ENCODE peak calls at places on chromosomes 7 and 10, in seven cellular contexts. M is neural progenitor cell, A is colonic mucosa, W is mucosa of descending colon, F is H9, R is GM06990, S is hepatocyte. T is an unnamed sample.

GRCh38 chr10:24715246-24715769 is 8.4 kb downstream of the ARHGAP21 start:
- DNase-seq in M (no peak), A (no peak), W (no peak), F (no peak), R (no peak), S (no peak), T (no peak)

GRCh38 chr10:104056619-104057273 is 28.9 kb downstream of the COL17A1 start:
- DNase-seq in M (no peak), A (no peak), W (no peak), F (peak; percentile 53), R (no peak), S (no peak), T (no peak)

GRCh38 chr10:102420443-102420809 is 210 bp upstream of the FBXL15 start:
- DNase-seq in M (peak; percentile 96), A (peak; percentile 93), W (no peak), F (no peak), R (no peak), S (peak; percentile 94), T (no peak)

GRCh38 chr7:103001210-103001609 is 73.4 kb downstream of the FBXL13 start:
- DNase-seq in M (no peak), A (no peak), W (no peak), F (no peak), R (no peak), S (no peak), T (no peak)

GRCh38 chr7:24851791-24852190 is 94.5 kb upstream of the GSDME start:
- DNase-seq in M (no peak), A (no peak), W (no peak), F (no peak), R (no peak), S (no peak), T (no peak)

GRCh38 chr10:130889240-130889639 is 422.3 kb downstream of the TCERG1L start:
- DNase-seq in M (no peak), A (no peak), W (no peak), F (no peak), R (no peak), S (no peak), T (no peak)

GRCh38 chr7:55250313-55250712 is 114.8 kb upstream of the LANCL2 start:
- DNase-seq in M (peak; percentile 66), A (peak; percentile 56), W (peak; percentile 60), F (peak; percentile 77), R (no peak), S (peak; percentile 51), T (no peak)

GRCh38 chr10:78763651-78764395 is 304.9 kb upstream of the ZMIZ1 start:
- DNase-seq in M (no peak), A (no peak), W (no peak), F (no peak), R (peak; percentile 22), S (no peak), T (no peak)

DNA sequence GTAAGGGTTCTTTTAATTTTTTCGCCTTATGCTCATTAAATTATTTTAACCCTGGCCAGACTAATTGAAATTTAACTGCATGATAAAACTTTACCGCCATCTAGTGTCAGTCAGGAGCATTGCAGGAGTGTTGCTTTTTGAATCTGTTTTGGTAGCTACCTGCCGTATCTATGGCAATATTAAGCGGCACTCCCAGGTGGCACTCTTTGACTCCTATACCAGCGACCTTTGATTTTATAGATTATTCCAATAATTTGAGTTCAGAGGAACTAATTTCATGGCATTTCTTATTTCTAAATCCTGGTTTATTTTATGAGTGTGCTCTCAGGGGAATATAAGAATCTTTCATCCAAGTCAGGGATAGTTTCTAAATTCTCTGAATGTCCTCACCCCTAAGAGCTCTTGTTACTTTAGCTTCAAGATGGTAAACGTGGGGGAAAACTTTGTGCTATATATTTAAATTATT is 198.9 kb downstream of the REEP3 start:
- DNase-seq in M (peak; percentile 61), A (peak; percentile 69), W (no peak), F (peak; percentile 57), R (no peak), S (peak; percentile 72), T (no peak)
- TF ChIP-seq CTCF in M (peak; percentile 95), A (peak; percentile 97), W (peak; percentile 94), F (peak; percentile 99), R (peak; percentile 79), S (peak; percentile 98), T (peak; percentile 98)

GRCh38 chr10:110355922-110356627 is 51.4 kb upstream of the SMNDC1 start:
- DNase-seq in M (no peak), A (no peak), W (no peak), F (no peak), R (no peak), S (no peak), T (no peak)

GRCh38 chr10:110354322-110354766 is 49.6 kb upstream of the SMNDC1 start:
- DNase-seq in M (peak; percentile 87), A (peak; percentile 83), W (peak; percentile 83), F (peak; percentile 84), R (peak; percentile 59), S (peak; percentile 84), T (peak; percentile 88)

GRCh38 chr10:110355181-110355831 is 50.6 kb upstream of the SMNDC1 start:
- DNase-seq in M (no peak), A (no peak), W (no peak), F (no peak), R (peak; percentile 76), S (no peak), T (no peak)

GRCh38 chr10:110352930-110353243 is 48.2 kb upstream of the SMNDC1 start:
- DNase-seq in M (no peak), A (no peak), W (no peak), F (no peak), R (no peak), S (no peak), T (no peak)

DNA sequence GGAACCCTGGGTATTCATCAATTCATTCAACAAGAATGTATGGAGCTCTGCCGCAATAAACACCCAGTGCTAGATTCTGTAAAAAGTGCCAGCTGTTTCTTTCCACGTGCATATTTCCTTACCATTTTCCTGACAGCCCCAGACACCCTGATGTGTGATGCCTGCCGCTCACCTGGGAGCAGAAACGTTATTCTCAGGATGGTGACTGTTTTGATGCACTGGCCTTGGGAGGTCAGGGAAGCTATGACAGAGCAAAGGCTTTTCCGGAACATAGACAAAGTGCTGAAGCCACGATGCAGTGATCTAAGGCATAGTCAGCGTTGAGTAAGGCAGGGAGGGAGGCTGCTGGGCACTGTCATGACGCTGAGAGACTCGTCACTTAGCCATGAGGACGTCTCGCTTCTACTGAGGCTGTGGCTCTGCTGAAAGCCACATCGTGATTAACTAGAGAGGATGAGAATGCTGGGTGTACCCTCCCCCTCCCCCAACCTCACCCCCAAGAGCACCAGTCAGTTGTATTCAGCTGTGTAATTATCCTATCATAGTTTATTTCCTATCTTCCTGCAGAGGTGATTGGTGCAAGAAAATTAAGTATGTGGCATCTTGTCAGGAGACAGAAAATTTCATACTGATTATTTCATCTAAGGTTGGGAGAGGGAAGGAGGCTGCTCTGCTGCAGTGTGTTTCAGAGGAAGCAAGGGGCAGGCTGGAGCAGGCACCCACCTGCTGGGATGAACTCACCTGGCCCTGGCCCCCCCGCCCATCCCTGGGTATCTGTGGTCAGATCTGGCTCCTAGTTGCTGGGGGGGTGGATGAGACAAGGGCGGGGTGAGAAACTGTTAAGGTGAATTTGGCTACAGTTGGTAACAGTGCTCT is 48.8 kb upstream of the SMNDC1 start:
- DNase-seq in M (peak; percentile 31), A (no peak), W (no peak), F (peak; percentile 72), R (no peak), S (peak; percentile 38), T (no peak)
- TF ChIP-seq CTCF in M (no peak), A (no peak), W (no peak), F (peak; percentile 17), R (no peak), S (peak; percentile 6), T (no peak)

DNA sequence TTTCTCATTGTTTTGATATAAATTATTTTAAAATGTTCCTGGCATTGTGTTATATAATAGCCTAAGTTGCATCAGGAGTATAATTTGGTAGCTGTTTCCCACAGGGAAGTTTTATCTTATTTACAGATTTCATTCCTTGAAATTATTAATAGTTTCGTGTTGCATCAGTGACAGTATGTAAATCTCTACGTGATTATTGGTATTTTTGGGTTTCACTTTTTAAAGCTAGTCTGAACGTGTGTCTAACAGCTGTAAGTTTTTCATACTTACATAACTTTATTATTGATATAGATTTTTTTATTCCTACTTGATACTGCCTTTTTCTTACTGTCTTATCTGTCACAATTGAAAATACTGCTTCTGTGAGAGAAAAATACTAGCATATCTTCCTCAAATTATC is 167.9 kb downstream of the PHF14 start:
- DNase-seq in M (no peak), A (no peak), W (no peak), F (no peak), R (no peak), S (no peak), T (no peak)
- TF ChIP-seq CTCF in M (no peak), A (no peak), W (no peak), F (no peak), R (no peak), S (no peak), T (no peak)

GRCh38 chr7:148255333-148255732 is 335.2 kb upstream of the C7orf33 start:
- DNase-seq in M (no peak), A (no peak), W (no peak), F (no peak), R (no peak), S (no peak), T (no peak)
- TF ChIP-seq CTCF in M (peak; percentile 22), A (no peak), W (no peak), F (peak; percentile 21), R (no peak), S (peak; percentile 40), T (peak; percentile 30)

DNA sequence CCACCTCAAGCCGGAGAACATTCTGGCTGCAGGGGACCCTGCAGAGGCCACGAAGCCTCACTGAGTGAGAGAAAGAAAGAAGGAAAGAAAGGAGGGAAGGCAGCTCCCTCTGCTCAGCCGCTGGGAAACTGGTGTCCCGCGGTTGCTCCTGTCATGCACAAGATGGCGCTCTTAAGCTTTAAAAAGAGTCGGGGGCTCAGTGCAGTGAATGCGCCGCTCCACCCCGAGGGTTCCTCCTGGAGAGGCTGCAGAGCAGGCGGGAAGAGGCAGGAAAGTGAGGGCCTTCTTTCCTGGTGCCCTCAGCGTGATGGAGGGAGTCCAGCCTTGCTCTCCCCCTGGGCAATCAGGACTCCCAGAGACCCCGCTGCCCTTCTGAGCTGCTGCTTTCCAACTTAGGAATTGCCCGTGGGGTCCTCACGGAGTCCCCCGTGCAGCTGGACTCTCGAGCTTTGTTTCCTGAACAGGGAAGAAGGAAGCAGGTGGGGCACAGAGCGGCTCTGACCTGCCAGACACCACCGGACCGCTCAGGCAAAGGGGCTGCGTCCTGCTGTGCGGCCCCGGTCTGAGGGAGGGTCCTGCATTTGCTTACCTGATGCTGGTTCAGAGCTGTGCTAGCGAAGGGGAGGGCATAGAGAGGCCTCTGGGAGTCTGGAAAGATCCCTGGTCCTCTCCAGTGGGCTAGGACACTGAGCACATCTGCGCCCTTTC is 141.9 kb upstream of the MKI67 start:
- DNase-seq in M (peak; percentile 92), A (no peak), W (peak; percentile 38), F (peak; percentile 89), R (no peak), S (peak; percentile 85), T (no peak)
- TF ChIP-seq CTCF in M (peak; percentile 82), A (no peak), W (no peak), F (peak; percentile 92), R (peak; percentile 48), S (peak; percentile 85), T (peak; percentile 55)

GRCh38 chr7:74115326-74115725 is 31.7 kb downstream of the LIMK1 start:
- DNase-seq in M (peak; percentile 62), A (no peak), W (no peak), F (peak; percentile 71), R (no peak), S (no peak), T (no peak)
- TF ChIP-seq CTCF in M (peak; percentile 7), A (no peak), W (no peak), F (peak; percentile 45), R (no peak), S (no peak), T (no peak)